ENCODE peak calls at places on chromosome 15, in four cellular contexts. One of them, this sample, is unnamed. For H3K4me1, the result is how much of the 10 kb centered on the place peaks cover.

GRCh38 chr15:80977627-80978036 is 12.0 kb downstream of the MESD start:
- DNase-seq in right atrium auricular region: peak
- DNase-seq in A673: peak
- DNase-seq in GM23338: peak
- DNase-seq in this sample: no peak

GRCh38 chr15:68051907-68052306 is 2.2 kb upstream of the PIAS1 start:
- DNase-seq in right atrium auricular region: no peak
- DNase-seq in A673: no peak
- DNase-seq in GM23338: no peak
- DNase-seq in this sample: no peak

GRCh38 chr15:44010114-44010513 is 183.3 kb downstream of the WDR76 start:
- DNase-seq in right atrium auricular region: no peak
- DNase-seq in A673: no peak
- DNase-seq in GM23338: no peak
- DNase-seq in this sample: no peak

GRCh38 chr15:38853608-38854007 is 289.0 kb upstream of the RASGRP1 start:
- DNase-seq in right atrium auricular region: no peak
- DNase-seq in A673: peak
- DNase-seq in GM23338: peak
- DNase-seq in this sample: no peak

GRCh38 chr15:91915576-91915975 is 62.1 kb downstream of the SLCO3A1 start:
- DNase-seq in right atrium auricular region: no peak
- DNase-seq in A673: no peak
- DNase-seq in GM23338: no peak
- DNase-seq in this sample: no peak

GRCh38 chr15:31857194-31857593 is 173.1 kb upstream of the CHRNA7 start:
- DNase-seq in right atrium auricular region: no peak
- DNase-seq in A673: no peak
- DNase-seq in GM23338: peak
- DNase-seq in this sample: no peak

GRCh38 chr15:73924258-73924921 is 1.9 kb upstream of the LOXL1 start:
- DNase-seq in right atrium auricular region: peak
- DNase-seq in A673: peak
- DNase-seq in GM23338: no peak
- DNase-seq in this sample: peak

GRCh38 chr15:32774022-32774421 is 56.2 kb downstream of the GREM1 start:
- DNase-seq in right atrium auricular region: no peak
- DNase-seq in A673: no peak
- DNase-seq in GM23338: no peak
- DNase-seq in this sample: no peak

GRCh38 chr15:74206801-74207281 is 4.3 kb upstream of the STRA6 start:
- DNase-seq in right atrium auricular region: no peak
- DNase-seq in A673: peak
- DNase-seq in GM23338: no peak
- DNase-seq in this sample: no peak

GRCh38 chr15:62104406-62104805 is 37.6 kb downstream of the C2CD4A start:
- DNase-seq in right atrium auricular region: no peak
- DNase-seq in A673: no peak
- DNase-seq in GM23338: no peak
- DNase-seq in this sample: no peak

GRCh38 chr15:29596266-29596665 is 226.0 kb downstream of the TJP1 start:
- DNase-seq in right atrium auricular region: no peak
- DNase-seq in A673: no peak
- DNase-seq in GM23338: peak
- DNase-seq in this sample: no peak

GRCh38 chr15:59232476-59232875 is 25.8 kb downstream of the LDHAL6B start:
- DNase-seq in right atrium auricular region: no peak
- DNase-seq in A673: no peak
- DNase-seq in GM23338: no peak
- DNase-seq in this sample: no peak

GRCh38 chr15:93001881-93002280 is 87.1 kb downstream of the RGMA start:
- DNase-seq in right atrium auricular region: no peak
- DNase-seq in A673: peak
- DNase-seq in GM23338: peak
- DNase-seq in this sample: no peak
- TF ChIP-seq CTCF in right atrium auricular region: no peak
- TF ChIP-seq CTCF in A673: peak
- TF ChIP-seq CTCF in GM23338: peak
- TF ChIP-seq CTCF in this sample: no peak

GRCh38 chr15:55633731-55634130 is 45.6 kb upstream of the PYGO1 start:
- DNase-seq in right atrium auricular region: no peak
- DNase-seq in A673: no peak
- DNase-seq in GM23338: no peak
- DNase-seq in this sample: no peak
- H3K4me3 ChIP-seq in right atrium auricular region: no peak
- H3K4me3 ChIP-seq in A673: no peak
- H3K4me3 ChIP-seq in GM23338: no peak
- H3K4me3 ChIP-seq in this sample: no peak

DNA sequence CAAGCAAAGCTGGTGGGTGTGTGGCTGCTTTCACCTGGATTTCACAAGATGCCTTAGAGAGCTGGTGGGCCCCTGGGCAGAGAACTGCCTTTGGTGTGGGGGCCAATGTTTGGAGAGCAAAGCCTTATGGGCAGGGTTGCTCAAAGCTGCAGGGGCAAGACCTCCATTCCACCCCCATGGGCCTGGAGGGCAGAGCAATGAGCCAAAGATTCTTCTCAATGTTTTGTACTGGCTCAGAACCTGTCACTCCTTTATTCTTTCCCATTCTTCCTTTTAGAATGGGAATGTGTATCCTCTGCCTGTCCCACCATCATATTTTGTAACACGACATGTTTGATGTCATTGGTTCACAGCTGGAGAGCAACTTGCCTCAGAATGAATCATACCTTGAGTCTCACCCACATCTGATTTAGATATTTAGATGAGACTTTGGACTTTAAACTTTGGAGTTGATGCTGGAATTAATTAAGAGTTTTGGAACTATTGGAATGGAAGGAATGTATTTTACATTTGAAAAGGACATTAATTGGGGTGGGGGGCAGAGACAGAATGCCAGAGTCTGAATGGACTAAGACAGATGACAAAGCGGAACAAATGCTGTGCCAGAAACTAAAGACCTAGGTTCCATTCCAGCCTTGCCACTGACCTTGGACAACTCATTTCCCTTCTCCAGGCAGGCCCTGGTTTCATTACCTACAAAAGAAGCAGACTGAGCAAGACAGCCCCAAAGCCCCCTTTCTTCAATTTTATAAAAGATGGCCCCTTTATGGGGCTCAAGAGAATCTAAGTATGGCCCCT is 72.9 kb downstream of the DAPK2 start:
- DNase-seq in right atrium auricular region: peak
- DNase-seq in A673: peak
- DNase-seq in GM23338: no peak
- DNase-seq in this sample: no peak
- H3K4me1 ChIP-seq in right atrium auricular region: half or more
- H3K4me1 ChIP-seq in A673: under half
- H3K4me1 ChIP-seq in GM23338: under half
- H3K4me1 ChIP-seq in this sample: under half

GRCh38 chr15:48855501-48856440 is 22.2 kb upstream of the EID1 start:
- DNase-seq in right atrium auricular region: no peak
- DNase-seq in A673: peak
- DNase-seq in GM23338: peak
- DNase-seq in this sample: no peak
- TF ChIP-seq CTCF in right atrium auricular region: no peak
- TF ChIP-seq CTCF in A673: peak
- TF ChIP-seq CTCF in GM23338: peak
- TF ChIP-seq CTCF in this sample: peak

DNA sequence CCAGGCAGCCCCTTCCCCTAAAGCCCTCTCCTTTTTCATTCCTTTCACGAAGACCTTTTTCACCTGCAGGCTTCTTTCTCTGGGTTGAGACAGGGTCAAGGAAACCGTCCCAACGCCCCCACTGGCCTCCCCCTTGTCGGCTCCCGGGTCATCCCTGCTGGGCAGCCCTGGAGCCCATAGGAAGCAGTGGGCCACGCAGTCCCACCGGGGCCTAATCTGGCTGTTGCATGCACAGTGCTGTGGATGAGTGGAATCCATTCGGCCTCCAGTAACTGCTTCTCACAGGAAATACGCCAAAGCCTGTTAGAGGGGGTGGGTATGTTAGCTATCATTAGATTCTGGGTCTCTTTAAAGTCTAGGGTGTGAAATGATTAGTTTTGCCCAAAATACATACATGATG is 16.7 kb downstream of the LYSMD4 start:
- DNase-seq in right atrium auricular region: no peak
- DNase-seq in A673: no peak
- DNase-seq in GM23338: no peak
- DNase-seq in this sample: no peak
- H3K4me3 ChIP-seq in right atrium auricular region: no peak
- H3K4me3 ChIP-seq in A673: no peak
- H3K4me3 ChIP-seq in GM23338: no peak
- H3K4me3 ChIP-seq in this sample: no peak

GRCh38 chr15:66761723-66762595 is 59.9 kb downstream of the SMAD6 start:
- DNase-seq in right atrium auricular region: no peak
- DNase-seq in A673: peak
- DNase-seq in GM23338: no peak
- DNase-seq in this sample: peak
- H3K4me1 ChIP-seq in right atrium auricular region: half or more
- H3K4me1 ChIP-seq in A673: half or more
- H3K4me1 ChIP-seq in GM23338: under half
- H3K4me1 ChIP-seq in this sample: half or more

DNA sequence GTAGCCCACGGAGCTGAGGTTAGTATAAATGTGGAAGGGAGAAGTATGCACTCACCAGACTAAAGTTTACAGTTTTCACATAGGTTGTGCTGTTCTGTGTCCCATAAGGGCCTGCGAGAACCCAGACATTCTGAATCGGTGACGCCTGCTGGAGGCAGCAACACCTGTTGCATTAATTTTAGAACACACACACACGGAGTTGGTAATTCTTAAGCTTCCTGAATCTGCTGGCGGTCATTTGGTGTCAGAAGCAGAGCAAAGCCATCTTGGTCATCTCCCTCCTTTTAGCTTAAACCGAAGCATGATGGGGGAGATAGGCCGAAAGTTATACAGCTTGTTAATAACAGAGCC is 41.1 kb upstream of the AP3B2 start:
- DNase-seq in right atrium auricular region: no peak
- DNase-seq in A673: no peak
- DNase-seq in GM23338: peak
- DNase-seq in this sample: no peak
- TF ChIP-seq CTCF in right atrium auricular region: no peak
- TF ChIP-seq CTCF in A673: no peak
- TF ChIP-seq CTCF in GM23338: no peak
- TF ChIP-seq CTCF in this sample: no peak

DNA sequence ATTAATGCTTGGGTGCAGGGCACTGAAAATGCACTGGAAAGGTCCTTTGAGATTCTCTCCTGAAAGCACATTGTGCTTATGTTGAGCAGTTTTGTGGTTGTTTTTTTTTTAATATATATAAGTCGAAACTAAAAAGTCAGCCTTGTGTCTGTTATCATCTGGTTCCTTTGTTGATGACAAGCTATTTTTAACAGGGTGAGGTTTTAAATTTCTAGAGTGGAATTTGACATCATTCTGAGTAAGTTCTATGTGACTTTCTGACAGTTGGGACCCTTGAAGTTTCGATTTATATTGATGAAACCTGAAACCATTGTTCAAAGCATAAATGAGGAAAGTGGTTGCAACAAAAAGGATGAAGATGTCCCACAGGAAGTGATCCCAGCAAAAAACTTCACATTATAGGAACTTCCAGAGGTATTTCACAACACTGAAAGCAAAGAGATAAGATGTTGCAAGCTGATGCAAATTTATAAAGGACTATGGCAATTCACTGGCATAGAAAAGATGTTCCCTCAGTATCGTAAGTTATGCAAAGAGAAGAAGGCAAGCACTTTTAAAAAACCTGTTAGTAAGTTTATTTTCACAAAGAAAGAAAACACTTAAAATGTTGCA is 93.9 kb downstream of the CYP19A1 start:
- DNase-seq in right atrium auricular region: no peak
- DNase-seq in A673: peak
- DNase-seq in GM23338: no peak
- DNase-seq in this sample: no peak
- H3K4me3 ChIP-seq in right atrium auricular region: no peak
- H3K4me3 ChIP-seq in A673: no peak
- H3K4me3 ChIP-seq in GM23338: no peak
- H3K4me3 ChIP-seq in this sample: no peak

DNA sequence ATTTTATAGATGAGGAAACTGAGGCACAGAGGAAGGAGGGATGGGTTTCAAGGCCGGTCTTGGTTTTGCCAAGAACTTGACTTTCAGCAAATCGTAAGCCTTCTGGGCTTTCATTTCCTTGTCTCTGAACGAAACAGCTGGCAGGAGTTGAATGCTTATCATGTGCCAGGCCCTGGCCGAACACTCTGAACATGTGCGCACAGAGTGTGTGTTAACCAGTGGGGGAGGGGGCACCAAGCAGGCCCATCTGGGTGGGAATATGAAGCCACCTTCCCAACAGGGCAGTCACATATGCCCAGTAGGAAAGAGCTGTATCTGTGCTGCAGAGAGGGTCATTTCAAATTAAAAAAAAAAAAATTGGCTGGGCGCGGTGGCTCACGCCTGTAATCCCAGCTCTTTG is 29.3 kb downstream of the ZNF710 start:
- DNase-seq in right atrium auricular region: no peak
- DNase-seq in A673: no peak
- DNase-seq in GM23338: no peak
- DNase-seq in this sample: no peak
- H3K4me1 ChIP-seq in right atrium auricular region: under half
- H3K4me1 ChIP-seq in A673: under half
- H3K4me1 ChIP-seq in GM23338: under half
- H3K4me1 ChIP-seq in this sample: under half